ENCODE peak calls at places on chromosomes 13 and 19, in six cellular contexts. B, A, E, L, N and Q are unnamed samples.

GRCh38 chr13:50081106-50081898 is 66.1 kb downstream of the KCNRG start:
- DNase-seq in B (peak; percentile 41), A (peak; percentile 80), E (peak; percentile 71), L (no peak), N (peak; percentile 76), Q (no peak)

GRCh38 chr13:23292596-23292995 is 111.8 kb downstream of the SGCG start:
- DNase-seq in B (no peak), A (no peak), E (no peak), L (no peak), N (no peak), Q (no peak)

GRCh38 chr13:110399801-110400200 is 92.7 kb downstream of the COL4A2 start:
- DNase-seq in B (no peak), A (no peak), E (no peak), L (no peak), N (no peak), Q (peak; percentile 82)

GRCh38 chr13:110634558-110634957 is 19.2 kb downstream of the NAXD start:
- DNase-seq in B (no peak), A (no peak), E (no peak), L (no peak), N (no peak), Q (peak; percentile 15)

GRCh38 chr13:28744091-28744536 is 25.3 kb upstream of the SLC46A3 start:
- DNase-seq in B (peak; percentile 11), A (no peak), E (no peak), L (no peak), N (no peak), Q (peak; percentile 66)

GRCh38 chr13:73672492-73672891 is 461.7 kb downstream of the KLF12 start:
- DNase-seq in B (no peak), A (no peak), E (peak; percentile 47), L (no peak), N (no peak), Q (no peak)

GRCh38 chr19:23415034-23415433 is 19.8 kb upstream of the ZNF91 start:
- DNase-seq in B (no peak), A (no peak), E (peak; percentile 54), L (no peak), N (no peak), Q (no peak)

GRCh38 chr19:12772323-12772722 is 3.0 kb downstream of the HOOK2 start:
- DNase-seq in B (peak; percentile 71), A (no peak), E (no peak), L (no peak), N (peak; percentile 62), Q (no peak)

GRCh38 chr19:13788991-13789390 is 6.3 kb upstream of the ZSWIM4 start:
- DNase-seq in B (no peak), A (peak; percentile 77), E (no peak), L (peak; percentile 47), N (no peak), Q (peak; percentile 97)

GRCh38 chr19:32896516-32897214 is 27.1 kb upstream of the SLC7A9 start:
- DNase-seq in B (no peak), A (no peak), E (no peak), L (no peak), N (no peak), Q (peak; percentile 1)

GRCh38 chr19:53942001-53942786 is 20.5 kb upstream of the CACNG8 start:
- DNase-seq in B (no peak), A (no peak), E (no peak), L (no peak), N (no peak), Q (no peak)

GRCh38 chr19:12611361-12611699 is 610 bp downstream of the ZNF791 start:
- DNase-seq in B (peak; percentile 86), A (peak; percentile 92), E (peak; percentile 86), L (peak; percentile 38), N (peak; percentile 69), Q (peak; percentile 74)

GRCh38 chr19:44111910-44112463 is 1.2 kb upstream of the ZNF225 start:
- DNase-seq in B (no peak), A (no peak), E (no peak), L (no peak), N (no peak), Q (peak; percentile 79)

GRCh38 chr13:40026174-40026585 is 370.7 kb downstream of the COG6 start:
- DNase-seq in B (no peak), A (no peak), E (no peak), L (no peak), N (no peak), Q (no peak)

GRCh38 chr13:34682406-34682805 is 259.7 kb upstream of the NBEA start:
- DNase-seq in B (no peak), A (no peak), E (no peak), L (no peak), N (no peak), Q (no peak)

GRCh38 chr13:74529968-74530367 is 395.8 kb upstream of the KLF12 start:
- DNase-seq in B (no peak), A (no peak), E (no peak), L (no peak), N (no peak), Q (no peak)

GRCh38 chr19:56348289-56348877 is 33.7 kb upstream of the ZSCAN5A start:
- DNase-seq in B (no peak), A (no peak), E (no peak), L (no peak), N (no peak), Q (no peak)

GRCh38 chr19:48403606-48404005 is 10.1 kb downstream of the GRIN2D start:
- DNase-seq in B (peak; percentile 69), A (no peak), E (peak; percentile 38), L (no peak), N (no peak), Q (peak; percentile 55)

GRCh38 chr13:107865643-107866006 is 349.7 kb downstream of the LIG4 start:
- DNase-seq in B (no peak), A (no peak), E (no peak), L (no peak), N (no peak), Q (no peak)

GRCh38 chr19:7655581-7655980 is 13.3 kb upstream of the RETN start:
- DNase-seq in B (no peak), A (no peak), E (no peak), L (no peak), N (no peak), Q (no peak)

GRCh38 chr19:7648265-7649014 is 11.5 kb downstream of the STXBP2 start:
- DNase-seq in B (no peak), A (no peak), E (no peak), L (no peak), N (no peak), Q (no peak)

GRCh38 chr19:7654401-7654800 is 14.4 kb upstream of the RETN start:
- DNase-seq in B (no peak), A (no peak), E (no peak), L (no peak), N (no peak), Q (peak; percentile 47)

GRCh38 chr19:7650148-7650547 is 13.2 kb downstream of the STXBP2 start:
- DNase-seq in B (no peak), A (no peak), E (no peak), L (no peak), N (no peak), Q (no peak)

GRCh38 chr19:7652061-7652641 is 15.2 kb downstream of the STXBP2 start:
- DNase-seq in B (peak; percentile 72), A (peak; percentile 80), E (peak; percentile 91), L (no peak), N (peak; percentile 92), Q (peak; percentile 60)
- H3K4me3 ChIP-seq in B (peak overlapping the region; percentile 15), A (no peak overlapping the region), E (no peak overlapping the region), L (peak overlapping the region; percentile 49), N (peak overlapping the region; percentile 42), Q (peak overlapping the region; percentile 42)

GRCh38 chr19:18489627-18490184 is 32.2 kb downstream of the ELL start:
- DNase-seq in B (no peak), A (no peak), E (no peak), L (no peak), N (no peak), Q (no peak)
- TF ChIP-seq CTCF in B (no peak), A (no peak), E (no peak), L (no peak), N (no peak), Q (no peak)

GRCh38 chr13:41937388-41937787 is 23.5 kb downstream of the VWA8 start:
- DNase-seq in B (no peak), A (no peak), E (peak; percentile 20), L (no peak), N (no peak), Q (no peak)
- H3K4me3 ChIP-seq in B (no peak overlapping the region), A (no peak overlapping the region), E (no peak overlapping the region), L (no peak overlapping the region), N (no peak overlapping the region), Q (no peak overlapping the region)

DNA sequence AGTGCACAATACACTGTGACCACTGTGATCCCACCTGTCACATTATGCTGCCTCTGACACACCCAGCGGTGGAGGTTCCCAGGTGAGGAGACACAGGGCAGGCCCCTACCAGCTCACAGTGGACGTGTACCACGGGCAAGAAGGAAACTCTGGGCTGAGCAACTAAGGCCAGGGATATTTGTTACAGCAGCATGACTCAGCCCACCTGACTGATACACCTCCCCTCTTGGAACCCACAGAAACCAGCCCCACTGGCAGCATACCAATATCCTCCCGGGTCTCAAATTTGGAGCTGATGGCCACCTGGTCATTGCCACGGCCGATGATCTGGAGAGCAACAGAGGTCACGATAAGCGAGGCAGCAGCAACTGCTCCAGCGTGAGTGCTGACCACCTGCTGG is 14.9 kb downstream of the KLC3 start:
- DNase-seq in B (no peak), A (no peak), E (no peak), L (no peak), N (no peak), Q (no peak)
- TF ChIP-seq CTCF in B (no peak), A (no peak), E (no peak), L (no peak), N (no peak), Q (no peak)

GRCh38 chr13:114067381-114067885 is 65.0 kb downstream of the RASA3 start:
- DNase-seq in B (no peak), A (no peak), E (no peak), L (no peak), N (peak; percentile 51), Q (peak; percentile 90)
- H3K4me3 ChIP-seq in B (no peak overlapping the region), A (no peak overlapping the region), E (no peak overlapping the region), L (peak overlapping the region; percentile 5), N (no peak overlapping the region), Q (peak overlapping the region; percentile 39)